ENCODE peak calls at places on chromosomes 13 and 19, in four cellular contexts. One of them, this sample, is unnamed.

GRCh38 chr19:55146078-55146647 is 2.8 kb downstream of the TNNT1 start:
- DNase-seq in transverse colon: no peak
- DNase-seq in suprapubic skin: no peak
- DNase-seq in stomach: no peak
- DNase-seq in this sample: no peak

GRCh38 chr19:31332096-31332495 is 17.1 kb downstream of the TSHZ3 start:
- DNase-seq in transverse colon: no peak
- DNase-seq in suprapubic skin: no peak
- DNase-seq in stomach: peak; percentile 17
- DNase-seq in this sample: no peak

GRCh38 chr19:8396563-8397203 is 6.5 kb downstream of the RAB11B start:
- DNase-seq in transverse colon: peak; percentile 65
- DNase-seq in suprapubic skin: peak; percentile 89
- DNase-seq in stomach: peak; percentile 75
- DNase-seq in this sample: no peak

GRCh38 chr13:79481685-79482052 is 714 bp downstream of the NDFIP2 start:
- DNase-seq in transverse colon: peak; percentile 44
- DNase-seq in suprapubic skin: no peak
- DNase-seq in stomach: peak; percentile 28
- DNase-seq in this sample: no peak

GRCh38 chr13:38530492-38530891 is 156.4 kb upstream of the FREM2 start:
- DNase-seq in transverse colon: no peak
- DNase-seq in suprapubic skin: no peak
- DNase-seq in stomach: no peak
- DNase-seq in this sample: no peak

GRCh38 chr13:59901191-59901590 is 262.5 kb downstream of the DIAPH3 start:
- DNase-seq in transverse colon: no peak
- DNase-seq in suprapubic skin: no peak
- DNase-seq in stomach: no peak
- DNase-seq in this sample: no peak

GRCh38 chr13:28527629-28528028 is 32.7 kb upstream of the FLT1 start:
- DNase-seq in transverse colon: no peak
- DNase-seq in suprapubic skin: no peak
- DNase-seq in stomach: no peak
- DNase-seq in this sample: no peak

GRCh38 chr13:60261432-60262351 is 98.0 kb upstream of the DIAPH3 start:
- DNase-seq in transverse colon: no peak
- DNase-seq in suprapubic skin: no peak
- DNase-seq in stomach: no peak
- DNase-seq in this sample: no peak

GRCh38 chr19:14473915-14474578 is 1.1 kb downstream of the PTGER1 start:
- DNase-seq in transverse colon: peak; percentile 53
- DNase-seq in suprapubic skin: no peak
- DNase-seq in stomach: peak; percentile 59
- DNase-seq in this sample: no peak

GRCh38 chr13:102555914-102556553 is 40.8 kb upstream of the TPP2 start:
- DNase-seq in transverse colon: no peak
- DNase-seq in suprapubic skin: no peak
- DNase-seq in stomach: no peak
- DNase-seq in this sample: no peak

GRCh38 chr19:47411101-47411500 is 8.2 kb downstream of the MEIS3 start:
- DNase-seq in transverse colon: no peak
- DNase-seq in suprapubic skin: no peak
- DNase-seq in stomach: no peak
- DNase-seq in this sample: no peak

GRCh38 chr13:111204438-111205177 is 89.5 kb downstream of the ARHGEF7 start:
- DNase-seq in transverse colon: no peak
- DNase-seq in suprapubic skin: no peak
- DNase-seq in stomach: no peak
- DNase-seq in this sample: no peak

GRCh38 chr13:40352385-40352778 is 314.1 kb downstream of the FOXO1 start:
- DNase-seq in transverse colon: no peak
- DNase-seq in suprapubic skin: no peak
- DNase-seq in stomach: no peak
- DNase-seq in this sample: peak; percentile 93

GRCh38 chr19:3028305-3029069 is 593 bp downstream of the TLE2 start:
- DNase-seq in transverse colon: peak; percentile 48
- DNase-seq in suprapubic skin: no peak
- DNase-seq in stomach: no peak
- DNase-seq in this sample: no peak

GRCh38 chr13:86856996-86857395 is 814.2 kb upstream of the SLITRK5 start:
- DNase-seq in transverse colon: no peak
- DNase-seq in suprapubic skin: no peak
- DNase-seq in stomach: no peak
- DNase-seq in this sample: no peak

GRCh38 chr13:26476111-26476743 is 81.3 kb upstream of the WASF3 start:
- DNase-seq in transverse colon: no peak
- DNase-seq in suprapubic skin: no peak
- DNase-seq in stomach: no peak
- DNase-seq in this sample: no peak

GRCh38 chr19:13315495-13315894 is 165.3 kb downstream of the IER2 start:
- DNase-seq in transverse colon: peak; percentile 8
- DNase-seq in suprapubic skin: no peak
- DNase-seq in stomach: no peak
- DNase-seq in this sample: no peak

GRCh38 chr13:83878691-83879410 is 3.4 kb downstream of the SLITRK1 start:
- DNase-seq in transverse colon: no peak
- DNase-seq in suprapubic skin: no peak
- DNase-seq in stomach: no peak
- DNase-seq in this sample: no peak

GRCh38 chr13:113359556-113359955 is 4.4 kb downstream of the GRTP1 start:
- DNase-seq in transverse colon: no peak
- DNase-seq in suprapubic skin: no peak
- DNase-seq in stomach: no peak
- DNase-seq in this sample: no peak

GRCh38 chr19:55579766-55580621 is 654 bp downstream of the ZNF579 start:
- DNase-seq in transverse colon: no peak
- DNase-seq in suprapubic skin: no peak
- DNase-seq in stomach: no peak
- DNase-seq in this sample: no peak

GRCh38 chr19:470701-471100 is 9.9 kb upstream of the SHC2 start:
- DNase-seq in transverse colon: no peak
- DNase-seq in suprapubic skin: no peak
- DNase-seq in stomach: no peak
- DNase-seq in this sample: no peak

GRCh38 chr13:21556051-21556450 is 47.9 kb downstream of the MICU2 start:
- DNase-seq in transverse colon: no peak
- DNase-seq in suprapubic skin: no peak
- DNase-seq in stomach: no peak
- DNase-seq in this sample: no peak

GRCh38 chr13:110771194-110771593 is 57.7 kb downstream of the ING1 start:
- DNase-seq in transverse colon: no peak
- DNase-seq in suprapubic skin: no peak
- DNase-seq in stomach: no peak
- DNase-seq in this sample: no peak

GRCh38 chr19:32651729-32652140 is 23.2 kb downstream of the ANKRD27 start:
- DNase-seq in transverse colon: peak; percentile 49
- DNase-seq in suprapubic skin: no peak
- DNase-seq in stomach: peak; percentile 30
- DNase-seq in this sample: no peak

GRCh38 chr13:96650301-96650886 is 343.9 kb downstream of the OXGR1 start:
- DNase-seq in transverse colon: no peak
- DNase-seq in suprapubic skin: no peak
- DNase-seq in stomach: no peak
- DNase-seq in this sample: no peak

GRCh38 chr13:20647758-20648157 is 55.7 kb upstream of the IL17D start:
- DNase-seq in transverse colon: no peak
- DNase-seq in suprapubic skin: no peak
- DNase-seq in stomach: no peak
- DNase-seq in this sample: no peak

GRCh38 chr19:12791345-12792047 is at the start of gene JUNB:
- DNase-seq in transverse colon: peak; percentile 99
- DNase-seq in suprapubic skin: peak; percentile 98
- DNase-seq in stomach: peak; percentile 99
- DNase-seq in this sample: peak; percentile 99

GRCh38 chr13:33758113-33758512 is 59.8 kb upstream of the RFC3 start:
- DNase-seq in transverse colon: no peak
- DNase-seq in suprapubic skin: no peak
- DNase-seq in stomach: no peak
- DNase-seq in this sample: no peak

GRCh38 chr13:40271931-40272775 is 394.3 kb downstream of the FOXO1 start:
- DNase-seq in transverse colon: peak; percentile 38
- DNase-seq in suprapubic skin: peak; percentile 87
- DNase-seq in stomach: peak; percentile 49
- DNase-seq in this sample: no peak

GRCh38 chr13:107712145-107712544 is 503.2 kb downstream of the LIG4 start:
- DNase-seq in transverse colon: no peak
- DNase-seq in suprapubic skin: no peak
- DNase-seq in stomach: no peak
- DNase-seq in this sample: no peak

GRCh38 chr13:100517135-100517534 is 71.5 kb downstream of the GGACT start:
- DNase-seq in transverse colon: peak; percentile 68
- DNase-seq in suprapubic skin: no peak
- DNase-seq in stomach: peak; percentile 50
- DNase-seq in this sample: no peak

GRCh38 chr19:1860133-1860775 is 3.1 kb downstream of the KLF16 start:
- DNase-seq in transverse colon: peak; percentile 85
- DNase-seq in suprapubic skin: no peak
- DNase-seq in stomach: no peak
- DNase-seq in this sample: no peak

GRCh38 chr19:10295305-10295846 is 5.6 kb downstream of the ICAM5 start:
- DNase-seq in transverse colon: peak; percentile 74
- DNase-seq in suprapubic skin: no peak
- DNase-seq in stomach: peak; percentile 51
- DNase-seq in this sample: no peak
- TF ChIP-seq POLR2AphosphoS5 in transverse colon: no peak
- TF ChIP-seq POLR2AphosphoS5 in suprapubic skin: no peak
- TF ChIP-seq POLR2AphosphoS5 in stomach: no peak
- TF ChIP-seq POLR2AphosphoS5 in this sample: no peak

DNA sequence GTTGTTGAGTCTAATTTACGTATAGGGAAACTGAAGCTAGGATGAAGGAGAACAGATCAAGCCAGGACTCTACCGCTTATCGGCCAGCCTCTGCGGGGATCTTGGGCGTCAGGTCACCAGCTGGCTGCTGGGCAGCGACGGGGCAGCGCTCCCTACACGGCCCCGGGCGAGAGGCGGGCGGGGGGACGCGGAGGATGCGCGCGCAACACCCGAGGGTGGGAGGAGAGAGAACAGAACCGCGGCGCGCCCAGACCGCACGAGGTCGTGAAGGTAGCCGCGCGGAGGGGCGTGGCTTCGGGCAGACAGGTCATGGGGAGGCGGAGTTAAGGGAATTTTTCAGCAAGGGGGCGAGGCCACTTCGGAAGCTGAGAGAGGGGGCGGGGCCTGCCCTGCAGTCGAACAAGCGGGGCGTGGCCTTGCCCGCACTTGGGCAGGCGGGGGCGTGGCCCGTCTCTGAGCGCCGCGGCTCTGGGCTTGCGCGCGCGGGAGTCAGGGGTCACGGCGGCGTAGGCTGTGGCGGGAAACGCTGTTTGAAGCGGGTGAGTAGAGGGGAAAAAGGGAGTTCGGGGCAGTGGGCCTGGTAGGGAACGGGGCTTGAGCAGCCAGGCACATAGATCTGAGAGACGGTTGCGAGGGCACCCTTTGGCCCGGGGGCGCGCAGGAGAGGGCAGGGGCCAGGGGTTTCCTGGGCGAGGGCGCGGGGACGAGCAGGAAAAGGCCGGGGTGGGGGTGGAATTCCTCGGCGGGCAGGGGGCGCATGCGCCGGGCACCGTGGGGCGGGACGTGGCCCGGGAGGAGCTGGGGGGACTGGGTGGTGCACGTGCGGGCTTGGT is at the start of gene POLD1:
- DNase-seq in transverse colon: peak; percentile 99
- DNase-seq in suprapubic skin: peak; percentile 98
- DNase-seq in stomach: peak; percentile 100
- DNase-seq in this sample: peak; percentile 99
- TF ChIP-seq EP300 in transverse colon: no peak
- TF ChIP-seq EP300 in suprapubic skin: no peak
- TF ChIP-seq EP300 in stomach: no peak
- TF ChIP-seq EP300 in this sample: no peak

GRCh38 chr19:41937976-41938375 is 9.7 kb upstream of the ERFL start:
- DNase-seq in transverse colon: no peak
- DNase-seq in suprapubic skin: no peak
- DNase-seq in stomach: no peak
- DNase-seq in this sample: no peak
- H3K27me3 ChIP-seq in transverse colon: peaks cover 48% of the 10 kb centered on the region
- H3K27me3 ChIP-seq in suprapubic skin: peaks cover 87% of the 10 kb centered on the region
- H3K27me3 ChIP-seq in stomach: peaks cover 31% of the 10 kb centered on the region
- H3K27me3 ChIP-seq in this sample: peaks cover 3% of the 10 kb centered on the region

DNA sequence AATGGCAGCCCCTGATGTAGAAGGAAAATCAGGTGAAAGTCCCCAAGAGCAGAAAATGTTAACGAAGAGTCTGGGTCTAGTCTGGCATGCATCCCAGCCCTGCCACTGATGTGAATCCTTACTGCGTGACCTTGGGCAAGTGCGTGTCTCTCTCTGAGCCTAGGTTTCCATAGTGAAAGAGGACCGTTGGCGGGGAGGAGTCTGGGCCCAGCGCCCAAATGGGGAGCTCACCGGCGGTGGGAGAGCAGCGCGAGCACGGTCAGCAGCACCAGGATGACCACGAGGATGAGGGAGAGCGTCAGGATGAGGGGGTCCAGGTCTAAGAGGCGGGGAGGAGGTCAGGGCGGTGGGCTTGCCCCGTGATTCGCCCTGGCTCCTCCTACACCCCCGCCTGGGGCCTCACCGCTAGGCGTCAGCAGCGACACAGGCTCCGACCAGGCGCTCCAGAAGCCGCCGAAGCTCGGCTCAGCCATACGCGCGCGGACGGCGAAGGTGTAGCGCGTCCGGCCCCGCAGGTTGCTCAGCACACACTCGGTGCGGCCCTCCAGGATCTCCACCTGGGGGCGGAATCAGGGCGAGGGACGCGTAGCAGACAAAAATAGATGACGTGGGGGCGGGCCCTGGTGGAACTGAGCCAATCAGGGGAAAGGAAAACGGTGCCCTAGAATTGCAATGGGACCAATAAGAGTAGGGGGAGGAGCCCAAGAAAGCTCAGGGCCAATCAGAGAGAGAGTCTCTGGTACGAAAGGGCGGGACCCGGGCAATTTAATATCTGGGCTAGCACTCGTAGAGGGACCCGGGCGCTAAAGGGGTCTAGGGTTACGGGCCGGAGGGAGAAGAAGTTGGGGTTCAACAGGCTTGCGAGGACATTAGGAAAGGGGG is 3.2 kb downstream of the EPOR start:
- DNase-seq in transverse colon: peak; percentile 96
- DNase-seq in suprapubic skin: peak; percentile 97
- DNase-seq in stomach: peak; percentile 95
- DNase-seq in this sample: peak; percentile 99
- TF ChIP-seq POLR2AphosphoS5 in transverse colon: peak; percentile 96
- TF ChIP-seq POLR2AphosphoS5 in suprapubic skin: no peak
- TF ChIP-seq POLR2AphosphoS5 in stomach: peak; percentile 97
- TF ChIP-seq POLR2AphosphoS5 in this sample: peak; percentile 96